ENCODE peak calls at places on chromosomes 6 and 20, in six cellular contexts. S, I, O, W, D and C are unnamed samples.

GRCh38 chr6:5091646-5092045 is 6.5 kb downstream of the PPP1R3G start:
- DNase-seq in S (no peak), W (no peak), D (no peak), O (no peak), I (no peak), C (no peak)

GRCh38 chr6:144248470-144249301 is 36.4 kb upstream of the UTRN start:
- DNase-seq in D (no peak), S (no peak), I (no peak), W (peak; percentile 89), O (peak; percentile 72), C (peak; percentile 47)

GRCh38 chr6:137277971-137278602 is 58.9 kb upstream of the IFNGR1 start:
- DNase-seq in S (no peak), D (peak; percentile 58), I (peak; percentile 23), W (peak; percentile 66), O (peak; percentile 84), C (peak; percentile 95)

GRCh38 chr6:110493253-110493800 is 16.9 kb upstream of the SLC22A16 start:
- DNase-seq in O (no peak), W (no peak), I (no peak), D (no peak), S (no peak), C (no peak)

GRCh38 chr6:144265061-144265357 is 20.1 kb upstream of the UTRN start:
- DNase-seq in I (no peak), D (no peak), W (peak; percentile 30), O (peak; percentile 35), S (no peak), C (peak; percentile 92)

GRCh38 chr6:76026101-76026500 is 46.4 kb downstream of the IMPG1 start:
- DNase-seq in W (peak; percentile 33), I (peak; percentile 31), D (no peak), O (no peak), S (peak; percentile 57), C (peak; percentile 67)

GRCh38 chr6:28977351-28978136 is 27.6 kb downstream of the ZNF311 start:
- DNase-seq in D (peak; percentile 53), W (peak; percentile 31), I (no peak), S (no peak), O (peak; percentile 50), C (no peak)

GRCh38 chr6:24708612-24709011 is 10.3 kb downstream of the C6orf62 start:
- DNase-seq in I (no peak), S (no peak), D (no peak), O (no peak), W (no peak), C (no peak)

GRCh38 chr6:123467437-123467836 is 169.3 kb downstream of the TRDN start:
- DNase-seq in I (no peak), W (no peak), D (no peak), S (no peak), O (no peak), C (no peak)

GRCh38 chr20:59403261-59403961 is 103.0 kb downstream of the EDN3 start:
- DNase-seq in D (peak; percentile 75), I (peak; percentile 75), S (peak; percentile 98), W (no peak), O (no peak), C (peak; percentile 53)

GRCh38 chr6:11322252-11322885 is 89.9 kb upstream of the NEDD9 start:
- DNase-seq in W (no peak), I (no peak), O (no peak), S (no peak), D (no peak), C (no peak)
- H3K18ac ChIP-seq in W (no peak overlapping the region), I (no peak overlapping the region), O (no peak overlapping the region), S (no peak overlapping the region), D (no peak overlapping the region), C (no peak overlapping the region)

DNA sequence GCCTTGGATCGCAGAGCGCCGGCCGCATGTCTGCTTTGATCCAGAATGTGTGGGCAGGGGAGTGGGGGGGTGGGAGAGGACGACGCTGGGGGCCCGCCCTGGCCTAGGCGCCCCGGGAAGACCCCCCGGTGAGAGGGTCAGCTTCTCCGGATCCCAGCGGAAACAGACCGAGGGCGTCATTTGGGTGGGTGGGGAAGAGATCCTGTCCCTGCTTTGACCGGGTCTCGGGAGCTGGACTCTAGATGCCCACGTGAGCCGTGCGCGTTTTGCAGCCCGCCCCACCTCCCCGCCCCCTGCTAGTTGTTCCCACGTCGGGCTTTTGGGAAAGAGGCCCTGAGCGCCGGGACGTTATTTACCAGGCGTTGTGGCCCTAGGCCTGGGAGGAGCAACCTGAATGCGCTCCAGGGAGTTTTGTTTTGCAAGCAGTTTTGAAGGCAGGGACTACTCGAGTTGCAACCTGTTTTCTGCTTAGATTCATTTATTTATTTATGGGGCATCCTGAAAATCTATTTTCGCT is 1.5 kb downstream of the DSP start:
- DNase-seq in S (peak; percentile 67), I (no peak), D (peak; percentile 83), W (peak; percentile 72), O (peak; percentile 41), C (peak; percentile 90)
- H3K18ac ChIP-seq in S (no peak overlapping the region), I (peak overlapping the region; percentile 100), D (no peak overlapping the region), W (no peak overlapping the region), O (no peak overlapping the region), C (peak overlapping the region; percentile 99)

DNA sequence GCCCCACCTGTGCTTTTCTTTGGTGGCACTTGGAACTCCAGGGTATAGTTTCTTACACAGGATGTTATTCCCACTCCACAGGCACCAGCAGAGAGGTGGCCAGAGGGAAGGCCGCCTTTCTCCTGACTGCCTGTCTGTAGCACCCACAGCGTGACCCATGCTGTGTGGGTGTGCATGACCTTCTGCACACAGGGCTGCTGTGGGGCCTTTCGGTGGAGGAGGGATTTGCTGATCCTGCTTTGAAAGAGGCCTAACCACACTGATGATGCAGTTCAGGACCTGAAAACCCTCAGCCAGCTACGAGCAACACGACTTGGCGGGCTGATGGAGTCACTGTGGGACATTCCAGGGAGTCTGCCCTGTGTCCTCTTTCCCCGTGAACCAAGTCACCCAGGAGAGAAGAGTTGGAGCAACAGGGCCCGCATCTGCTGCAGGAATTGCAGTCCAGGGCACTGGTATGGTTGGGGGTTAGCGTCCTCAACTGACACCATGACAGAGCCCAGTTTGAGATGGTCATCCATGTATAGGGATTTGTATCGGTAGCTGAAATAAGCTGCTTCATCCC is 49.1 kb downstream of the SYTL3 start:
- DNase-seq in I (no peak), W (peak; percentile 11), O (peak; percentile 61), S (no peak), D (no peak), C (no peak)
- H3K18ac ChIP-seq in I (no peak overlapping the region), W (no peak overlapping the region), O (no peak overlapping the region), S (no peak overlapping the region), D (no peak overlapping the region), C (no peak overlapping the region)

DNA sequence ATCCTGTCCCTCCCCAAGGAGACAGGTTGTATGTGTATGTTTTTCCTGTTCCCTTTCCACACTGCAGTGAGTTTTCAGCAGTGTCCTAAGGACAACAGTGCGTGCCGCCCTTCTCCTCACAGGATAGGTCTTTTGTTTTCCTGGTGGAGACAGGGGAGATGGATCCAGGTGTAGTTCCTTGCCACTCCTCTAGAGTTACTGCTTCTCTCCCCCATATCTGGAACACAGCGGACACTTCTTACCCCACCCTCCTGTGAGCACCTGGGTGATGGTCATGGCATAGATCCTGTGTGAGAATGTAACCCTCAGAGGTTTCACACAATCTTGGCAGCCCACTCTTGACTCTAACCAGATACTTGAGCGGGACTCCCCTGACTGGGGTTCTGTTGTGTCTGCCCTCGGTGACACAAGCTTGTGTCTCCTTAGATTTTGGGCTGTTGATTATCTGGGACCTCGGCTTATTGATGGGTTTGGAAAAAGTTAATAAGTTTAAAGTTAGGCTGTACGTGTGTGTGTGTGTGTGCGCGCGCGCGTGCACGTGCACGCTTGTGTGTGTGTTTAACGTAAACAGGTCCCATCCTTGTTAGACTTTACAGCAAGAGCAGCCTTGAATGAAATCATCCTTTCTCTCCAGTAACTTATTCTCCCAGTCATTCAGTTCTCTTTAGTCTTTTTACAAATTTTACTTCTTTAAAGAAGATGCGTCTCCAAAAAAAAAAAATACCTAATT is 131.3 kb upstream of the EDN1 start:
- DNase-seq in S (no peak), W (no peak), O (no peak), I (no peak), D (no peak), C (no peak)
- H3K18ac ChIP-seq in S (no peak overlapping the region), W (no peak overlapping the region), O (no peak overlapping the region), I (no peak overlapping the region), D (no peak overlapping the region), C (no peak overlapping the region)

GRCh38 chr20:49278036-49278816 is at the start of gene ZNFX1:
- DNase-seq in D (peak; percentile 98), S (peak; percentile 98), I (peak; percentile 98), W (peak; percentile 98), O (peak; percentile 96), C (peak; percentile 99)

GRCh38 chr20:49277786-49278035 is 146 bp downstream of the ZNFX1 start:
- DNase-seq in D (no peak), W (no peak), S (no peak), O (no peak), I (no peak), C (no peak)

GRCh38 chr20:49279677-49280462 is 2.0 kb upstream of the ZNFX1 start:
- DNase-seq in W (peak; percentile 22), D (no peak), S (no peak), I (no peak), O (no peak), C (peak; percentile 28)

GRCh38 chr20:49280463-49281058 is 2.7 kb upstream of the ZNFX1 start:
- DNase-seq in S (no peak), I (no peak), W (peak; percentile 8), O (no peak), D (no peak), C (peak; percentile 18)

GRCh38 chr20:49278817-49279676 is 1.2 kb upstream of the ZNFX1 start:
- DNase-seq in W (peak; percentile 33), I (no peak), D (no peak), O (no peak), S (no peak), C (peak; percentile 17)
- H3K18ac ChIP-seq in W (peak overlapping the region; percentile 92), I (peak overlapping the region; percentile 29), D (peak overlapping the region; percentile 76), O (peak overlapping the region; percentile 31), S (peak overlapping the region; percentile 92), C (peak overlapping the region; percentile 94)

GRCh38 chr6:158383057-158383456 is 70.8 kb downstream of the TULP4 start:
- DNase-seq in I (no peak), W (no peak), S (no peak), D (no peak), O (no peak), C (no peak)

GRCh38 chr6:158382491-158382890 is 70.2 kb downstream of the TULP4 start:
- DNase-seq in I (no peak), S (no peak), D (no peak), W (no peak), O (no peak), C (no peak)

GRCh38 chr6:158383542-158383941 is 71.3 kb downstream of the TULP4 start:
- DNase-seq in W (no peak), I (no peak), D (no peak), O (no peak), S (no peak), C (no peak)

GRCh38 chr6:158387036-158387435 is 74.8 kb downstream of the TULP4 start:
- DNase-seq in I (no peak), D (no peak), O (no peak), S (no peak), W (no peak), C (no peak)

DNA sequence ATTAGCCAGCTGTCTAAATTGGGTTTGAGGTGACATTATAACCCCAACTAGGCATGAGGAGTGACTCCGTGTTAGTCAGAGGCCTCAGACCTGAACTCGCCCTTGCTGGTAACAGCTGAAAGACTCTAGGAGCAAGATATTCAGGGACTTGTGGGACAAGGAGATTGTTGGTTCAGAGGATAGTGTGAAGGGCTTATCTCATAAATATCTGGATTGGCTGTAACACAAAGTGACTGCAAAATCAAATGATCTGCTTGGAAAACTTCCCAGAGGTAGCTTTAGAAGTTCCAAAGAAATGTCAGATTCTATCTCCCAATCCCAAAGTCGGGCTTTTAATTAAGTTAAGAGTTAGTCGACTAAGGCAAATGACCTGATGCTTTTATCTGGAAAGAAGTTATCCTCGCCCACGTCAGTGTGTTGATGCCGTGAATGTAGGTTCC is 72.4 kb downstream of the TULP4 start:
- DNase-seq in D (no peak), O (peak; percentile 18), I (no peak), W (no peak), S (no peak), C (no peak)
- H3K18ac ChIP-seq in D (no peak overlapping the region), O (no peak overlapping the region), I (no peak overlapping the region), W (no peak overlapping the region), S (no peak overlapping the region), C (no peak overlapping the region)

GRCh38 chr6:11093065-11093590 is 506 bp upstream of the SMIM13 start:
- DNase-seq in D (peak; percentile 22), W (no peak), S (no peak), I (no peak), O (peak; percentile 41), C (no peak)
- H3K18ac ChIP-seq in D (peak overlapping the region; percentile 60), W (peak overlapping the region; percentile 63), S (peak overlapping the region; percentile 94), I (peak overlapping the region; percentile 76), O (peak overlapping the region; percentile 58), C (peak overlapping the region; percentile 91)